ENCODE peak calls at places on chromosomes 6 and 20, in four cellular contexts. D is EL; E is posterior cingulate gyrus; V is stimulated activated CD4-positive, alpha-beta T cell treated with anti-CD3 and anti-CD28 coated beads, TNF-alpha, amount 100 ng/mL, for 1 hour. Q is an unnamed sample.

GRCh38 chr6:157881375-157881774 is 58.3 kb downstream of the SNX9 start:
- DNase-seq in E (no peak), V (no peak), D (no peak), Q (no peak)

GRCh38 chr20:1876217-1876921 is 18.8 kb upstream of the SIRPA start:
- DNase-seq in V (no peak), E (peak), D (no peak), Q (no peak)

GRCh38 chr6:14875678-14876063 is 370.2 kb upstream of the JARID2 start:
- DNase-seq in E (no peak), V (no peak), D (no peak), Q (no peak)

GRCh38 chr6:55578537-55579363 is at the start of gene HMGCLL1:
- DNase-seq in E (peak), V (no peak), D (peak), Q (no peak)

GRCh38 chr20:10239954-10240353 is 21.3 kb downstream of the SNAP25 start:
- DNase-seq in D (peak), V (no peak), E (no peak), Q (no peak)

GRCh38 chr20:21147593-21147992 is 21.7 kb downstream of the KIZ start:
- DNase-seq in D (peak), E (no peak), V (no peak), Q (no peak)

GRCh38 chr6:13098808-13099570 is 229.3 kb downstream of the TBC1D7 start:
- DNase-seq in D (peak), E (no peak), V (no peak), Q (no peak)

GRCh38 chr6:41713650-41714291 is 21.6 kb downstream of the TFEB start:
- DNase-seq in E (peak), V (no peak), D (no peak), Q (peak)

GRCh38 chr6:157989541-157990289 is 8.1 kb downstream of the SYNJ2 start:
- DNase-seq in V (no peak), E (peak), D (peak), Q (no peak)

GRCh38 chr6:152002306-152002705 is 194.8 kb downstream of the ESR1 start:
- DNase-seq in E (no peak), V (no peak), D (no peak), Q (no peak)

GRCh38 chr20:31712564-31713311 is 9.9 kb downstream of the BCL2L1 start:
- DNase-seq in D (peak), E (peak), V (no peak), Q (no peak)

GRCh38 chr6:10431423-10432164 is 16.7 kb upstream of the TFAP2A start:
- DNase-seq in V (no peak), E (no peak), D (peak), Q (no peak)

GRCh38 chr20:13009682-13010406 is 1.1 kb downstream of the SPTLC3 start:
- DNase-seq in D (peak), V (no peak), E (no peak), Q (no peak)

GRCh38 chr6:6717953-6718352 is 129.4 kb downstream of the LY86 start:
- DNase-seq in D (no peak), V (no peak), E (no peak), Q (no peak)

GRCh38 chr20:9590189-9590588 is 75.8 kb downstream of the LAMP5 start:
- DNase-seq in E (no peak), D (peak), V (no peak), Q (no peak)

Q was measured in stimulated activated naive CD8-positive, alpha-beta T cell treated with anti-CD3 and anti-CD28 coated beads, Interleukin-15, Interleukin-2, amounts not matched to agents 100 U/mL and 50 U/mL, for 24 hours.